ENCODE peak calls at places on chromosomes 16 and 17, in five cellular contexts. L is LoVo; B is memory B cell; K is stimulated activated CD8-positive, alpha-beta memory T cell treated with anti-CD3 and anti-CD28 coated beads, Interleukin-2, amount 100 ng/mL, for 1 hour; W is activated CD8-positive, alpha-beta T cell treated with anti-CD3 and anti-CD28 coated beads for 36 hours. H is an unnamed sample.

GRCh38 chr16:2753523-2754020 is 1.1 kb downstream of the SRRM2 start:
- DNase-seq in L (no peak), W (no peak), K (no peak), B (no peak), H (no peak)

GRCh38 chr17:80891096-80892018 is 100.3 kb upstream of the CHMP6 start:
- DNase-seq in W (peak; percentile 92), L (peak; percentile 50), B (no peak), K (peak; percentile 65), H (peak; percentile 47)

GRCh38 chr17:50420419-50421112 is 5.5 kb upstream of the ACSF2 start:
- DNase-seq in W (no peak), K (no peak), L (no peak), B (no peak), H (no peak)

GRCh38 chr16:8951447-8952280 is 12.0 kb downstream of the USP7 start:
- DNase-seq in K (no peak), L (no peak), B (no peak), W (no peak), H (no peak)

GRCh38 chr17:290121-290521 is 62.5 kb downstream of the RPH3AL start:
- DNase-seq in B (no peak), W (no peak), K (no peak), L (no peak), H (no peak)

GRCh38 chr17:16419074-16419928 is 3.9 kb downstream of the TRPV2 start:
- DNase-seq in L (no peak), W (peak; percentile 87), B (no peak), K (peak; percentile 47), H (peak; percentile 81)

GRCh38 chr16:48112603-48113400 is 43.0 kb downstream of the ABCC12 start:
- DNase-seq in K (no peak), B (no peak), W (no peak), L (no peak), H (no peak)

GRCh38 chr17:19287651-19288050 is 50.5 kb downstream of the EPN2 start:
- DNase-seq in B (no peak), K (no peak), W (no peak), L (no peak), H (no peak)

GRCh38 chr17:4594406-4595349 is 10.3 kb downstream of the SMTNL2 start:
- DNase-seq in W (peak; percentile 64), K (peak; percentile 9), L (no peak), B (no peak), H (peak; percentile 79)

GRCh38 chr16:27204232-27204915 is 1.0 kb downstream of the KDM8 start:
- DNase-seq in L (peak; percentile 19), B (no peak), K (no peak), W (peak; percentile 30), H (no peak)

GRCh38 chr17:63961355-63962207 is 11.1 kb downstream of the SCN4A start:
- DNase-seq in K (no peak), L (peak; percentile 42), W (peak; percentile 65), B (peak; percentile 37), H (peak; percentile 98)

GRCh38 chr16:49459953-49460735 is 86.5 kb downstream of the C16orf78 start:
- DNase-seq in B (no peak), K (no peak), W (no peak), L (no peak), H (no peak)

H was measured in ELF-1.